ENCODE peak calls at places on chromosomes 3 and 15, in four cellular contexts. B is fibroblast of the aortic adventitia, K is heart left ventricle, C is left ventricle myocardium inferior. X is an unnamed sample.

GRCh38 chr3:183862610-183863009 is 22.1 kb downstream of the PARL start:
- DNase-seq in C (no peak), B (no peak), K (no peak), X (no peak)

GRCh38 chr3:108388136-108389132 is 92.1 kb downstream of the HHLA2 start:
- DNase-seq in C (no peak), K (no peak), B (no peak), X (no peak)

GRCh38 chr3:171563298-171563697 is 103.1 kb upstream of the TNIK start:
- DNase-seq in B (no peak), C (peak), K (peak), X (no peak)

GRCh38 chr15:70605606-70606410 is 157.6 kb downstream of the UACA start:
- DNase-seq in K (peak), C (peak), B (peak), X (peak)

GRCh38 chr15:89628301-89628700 is 27.0 kb downstream of the KIF7 start:
- DNase-seq in B (no peak), K (no peak), C (no peak), X (peak)

GRCh38 chr3:134020135-134020680 is 9.5 kb downstream of the SLCO2A1 start:
- DNase-seq in B (no peak), C (no peak), K (no peak), X (no peak)

GRCh38 chr15:29093696-29094343 is 175.8 kb downstream of the NSMCE3 start:
- DNase-seq in K (no peak), B (no peak), C (no peak), X (peak)

GRCh38 chr3:195897853-195898415 is 10.4 kb downstream of the TNK2 start:
- DNase-seq in B (no peak), K (peak), C (no peak), X (peak)

GRCh38 chr3:117997201-117998049 is 1037.2 kb downstream of the IGSF11 start:
- DNase-seq in C (peak), K (peak), B (peak), X (peak)

GRCh38 chr15:59300618-59301139 is 72.0 kb downstream of the MYO1E start:
- DNase-seq in K (peak), B (no peak), C (no peak), X (no peak)

GRCh38 chr3:55756976-55757375 is 269.9 kb upstream of the WNT5A start:
- DNase-seq in K (no peak), B (no peak), C (no peak), X (no peak)

GRCh38 chr3:16181361-16181760 is 6.9 kb downstream of the GALNT15 start:
- DNase-seq in K (peak), C (peak), B (peak), X (no peak)

GRCh38 chr15:67827561-67828378 is 2.5 kb downstream of the SKOR1 start:
- DNase-seq in C (no peak), B (no peak), K (no peak), X (peak)

GRCh38 chr3:56980798-56981390 is 79.6 kb upstream of the SPATA12 start:
- DNase-seq in B (peak), C (peak), K (peak), X (no peak)

GRCh38 chr3:13424111-13424844 is 4.2 kb upstream of the NUP210 start:
- DNase-seq in K (no peak), B (no peak), C (no peak), X (no peak)

GRCh38 chr15:63332367-63333078 is 49.1 kb downstream of the CA12 start:
- DNase-seq in C (no peak), B (peak), K (no peak), X (no peak)

GRCh38 chr3:68239542-68239941 is 585.1 kb upstream of the SUCLG2 start:
- DNase-seq in B (no peak), K (no peak), C (no peak), X (no peak)

GRCh38 chr3:151067158-151067557 is 18.3 kb upstream of the MED12L start:
- DNase-seq in B (no peak), C (no peak), K (no peak), X (no peak)
- H3K4me3 ChIP-seq in B (no peak), C (no peak), K (no peak), X (no peak)

GRCh38 chr15:65421360-65422215 is 1.2 kb downstream of the IGDCC4 start:
- DNase-seq in B (no peak), K (peak), C (peak), X (peak)

GRCh38 chr15:65423150-65423976 is 616 bp upstream of the IGDCC4 start:
- DNase-seq in B (no peak), K (no peak), C (peak), X (no peak)

GRCh38 chr15:65418596-65418995 is 4.2 kb downstream of the IGDCC4 start:
- DNase-seq in B (no peak), C (peak), K (no peak), X (no peak)

GRCh38 chr15:65423977-65424679 is 1.4 kb upstream of the IGDCC4 start:
- DNase-seq in C (peak), B (no peak), K (no peak), X (no peak)

GRCh38 chr15:65420975-65421359 is 1.8 kb downstream of the IGDCC4 start:
- DNase-seq in K (no peak), B (no peak), C (no peak), X (no peak)
- H3K4me3 ChIP-seq in K (peak), B (no peak), C (peak), X (peak)

DNA sequence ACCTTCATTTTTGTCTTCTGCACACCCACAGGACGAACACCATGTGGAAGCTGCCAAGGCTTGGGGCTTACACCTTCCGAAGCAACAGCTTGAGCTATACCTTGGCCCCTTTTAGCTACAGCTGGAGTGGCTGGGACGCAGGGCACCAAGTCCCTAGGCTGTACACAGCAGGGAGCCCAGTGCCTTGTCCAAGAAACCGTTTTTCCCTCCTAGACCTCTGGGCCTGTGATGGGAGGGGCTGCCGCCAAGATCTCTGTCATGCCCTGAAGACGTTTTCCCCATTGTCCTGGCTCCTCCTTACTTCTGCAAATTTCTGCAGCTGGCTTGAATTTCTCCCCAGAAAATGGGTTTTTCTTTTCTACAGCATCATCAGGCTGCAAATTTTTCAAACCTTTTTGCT is 7.8 kb downstream of the CNTN4 start:
- DNase-seq in B (no peak), K (no peak), C (no peak), X (no peak)
- H3K4me3 ChIP-seq in B (no peak), K (no peak), C (no peak), X (no peak)

GRCh38 chr3:138949445-138950005 is 2.5 kb downstream of the FOXL2NB start:
- DNase-seq in K (no peak), C (no peak), B (no peak), X (peak)
- H3K4me3 ChIP-seq in K (peak), C (peak), B (peak), X (peak)

X was measured in H7.